ENCODE peak calls at places on chromosomes 1 and 21, in ten cellular contexts. One of them, this sample, is unnamed.

GRCh38 chr1:243982451-243983018 is 68.5 kb upstream of the ZBTB18 start:
- DNase-seq in HFFc6: no peak
- DNase-seq in Calu3: no peak
- DNase-seq in T-helper 22 cell: no peak
- DNase-seq in pancreas: no peak
- DNase-seq in AG20443: no peak
- DNase-seq in activated gamma-delta T cell treated with anti-CD3 and anti-CD28 coated beads, Interleukin-2, amount 50 U/mL, for 16 hours: no peak
- DNase-seq in T-helper 9 cell: no peak
- DNase-seq in NAMALWA: no peak
- DNase-seq in HEK293T: no peak
- DNase-seq in this sample: no peak

GRCh38 chr1:47587891-47588582 is 150.2 kb downstream of the FOXD2 start:
- DNase-seq in HFFc6: no peak
- DNase-seq in Calu3: no peak
- DNase-seq in T-helper 22 cell: no peak
- DNase-seq in pancreas: no peak
- DNase-seq in AG20443: no peak
- DNase-seq in activated gamma-delta T cell treated with anti-CD3 and anti-CD28 coated beads, Interleukin-2, amount 50 U/mL, for 16 hours: no peak
- DNase-seq in T-helper 9 cell: no peak
- DNase-seq in NAMALWA: no peak
- DNase-seq in HEK293T: peak; percentile 53
- DNase-seq in this sample: peak; percentile 45

GRCh38 chr21:26918318-26919065 is 48.4 kb downstream of the ADAMTS5 start:
- DNase-seq in HFFc6: peak; percentile 78
- DNase-seq in Calu3: no peak
- DNase-seq in T-helper 22 cell: no peak
- DNase-seq in pancreas: no peak
- DNase-seq in AG20443: peak; percentile 76
- DNase-seq in activated gamma-delta T cell treated with anti-CD3 and anti-CD28 coated beads, Interleukin-2, amount 50 U/mL, for 16 hours: no peak
- DNase-seq in T-helper 9 cell: no peak
- DNase-seq in NAMALWA: no peak
- DNase-seq in HEK293T: no peak
- DNase-seq in this sample: no peak

GRCh38 chr1:172499636-172500141 is 33.3 kb upstream of the SUCO start:
- DNase-seq in HFFc6: peak; percentile 10
- DNase-seq in Calu3: peak; percentile 60
- DNase-seq in T-helper 22 cell: no peak
- DNase-seq in pancreas: peak; percentile 64
- DNase-seq in AG20443: no peak
- DNase-seq in activated gamma-delta T cell treated with anti-CD3 and anti-CD28 coated beads, Interleukin-2, amount 50 U/mL, for 16 hours: no peak
- DNase-seq in T-helper 9 cell: no peak
- DNase-seq in NAMALWA: no peak
- DNase-seq in HEK293T: no peak
- DNase-seq in this sample: peak; percentile 79

GRCh38 chr1:17711577-17711910 is 43.6 kb upstream of the ACTL8 start:
- DNase-seq in HFFc6: no peak
- DNase-seq in Calu3: no peak
- DNase-seq in T-helper 22 cell: no peak
- DNase-seq in pancreas: no peak
- DNase-seq in AG20443: no peak
- DNase-seq in activated gamma-delta T cell treated with anti-CD3 and anti-CD28 coated beads, Interleukin-2, amount 50 U/mL, for 16 hours: no peak
- DNase-seq in T-helper 9 cell: no peak
- DNase-seq in NAMALWA: no peak
- DNase-seq in HEK293T: no peak
- DNase-seq in this sample: no peak

GRCh38 chr1:46642091-46642680 is 25.6 kb upstream of the MOB3C start:
- DNase-seq in HFFc6: no peak
- DNase-seq in Calu3: no peak
- DNase-seq in T-helper 22 cell: no peak
- DNase-seq in pancreas: no peak
- DNase-seq in AG20443: no peak
- DNase-seq in activated gamma-delta T cell treated with anti-CD3 and anti-CD28 coated beads, Interleukin-2, amount 50 U/mL, for 16 hours: no peak
- DNase-seq in T-helper 9 cell: no peak
- DNase-seq in NAMALWA: no peak
- DNase-seq in HEK293T: no peak
- DNase-seq in this sample: no peak

GRCh38 chr21:44432841-44433790 is 22.2 kb upstream of the LRRC3 start:
- DNase-seq in HFFc6: no peak
- DNase-seq in Calu3: no peak
- DNase-seq in T-helper 22 cell: no peak
- DNase-seq in pancreas: peak; percentile 8
- DNase-seq in AG20443: no peak
- DNase-seq in activated gamma-delta T cell treated with anti-CD3 and anti-CD28 coated beads, Interleukin-2, amount 50 U/mL, for 16 hours: no peak
- DNase-seq in T-helper 9 cell: no peak
- DNase-seq in NAMALWA: no peak
- DNase-seq in HEK293T: no peak
- DNase-seq in this sample: no peak

GRCh38 chr1:170664828-170665617 is 1.1 kb downstream of the PRRX1 start:
- DNase-seq in HFFc6: peak; percentile 47
- DNase-seq in Calu3: peak; percentile 66
- DNase-seq in T-helper 22 cell: no peak
- DNase-seq in pancreas: no peak
- DNase-seq in AG20443: peak; percentile 67
- DNase-seq in activated gamma-delta T cell treated with anti-CD3 and anti-CD28 coated beads, Interleukin-2, amount 50 U/mL, for 16 hours: no peak
- DNase-seq in T-helper 9 cell: no peak
- DNase-seq in NAMALWA: no peak
- DNase-seq in HEK293T: peak; percentile 34
- DNase-seq in this sample: peak; percentile 42

GRCh38 chr1:175591083-175591743 is 152.2 kb downstream of the TNR start:
- DNase-seq in HFFc6: no peak
- DNase-seq in Calu3: no peak
- DNase-seq in T-helper 22 cell: no peak
- DNase-seq in pancreas: no peak
- DNase-seq in AG20443: no peak
- DNase-seq in activated gamma-delta T cell treated with anti-CD3 and anti-CD28 coated beads, Interleukin-2, amount 50 U/mL, for 16 hours: no peak
- DNase-seq in T-helper 9 cell: no peak
- DNase-seq in NAMALWA: no peak
- DNase-seq in HEK293T: no peak
- DNase-seq in this sample: no peak

GRCh38 chr1:65174585-65174984 is 26.6 kb downstream of the AK4 start:
- DNase-seq in HFFc6: peak; percentile 83
- DNase-seq in Calu3: peak; percentile 70
- DNase-seq in T-helper 22 cell: no peak
- DNase-seq in pancreas: peak; percentile 35
- DNase-seq in AG20443: peak; percentile 91
- DNase-seq in activated gamma-delta T cell treated with anti-CD3 and anti-CD28 coated beads, Interleukin-2, amount 50 U/mL, for 16 hours: no peak
- DNase-seq in T-helper 9 cell: no peak
- DNase-seq in NAMALWA: no peak
- DNase-seq in HEK293T: no peak
- DNase-seq in this sample: peak; percentile 29

GRCh38 chr1:214658785-214659184 is 55.8 kb downstream of the CENPF start:
- DNase-seq in HFFc6: no peak
- DNase-seq in Calu3: peak; percentile 7
- DNase-seq in T-helper 22 cell: no peak
- DNase-seq in pancreas: no peak
- DNase-seq in AG20443: peak; percentile 45
- DNase-seq in activated gamma-delta T cell treated with anti-CD3 and anti-CD28 coated beads, Interleukin-2, amount 50 U/mL, for 16 hours: no peak
- DNase-seq in T-helper 9 cell: no peak
- DNase-seq in NAMALWA: no peak
- DNase-seq in HEK293T: peak; percentile 15
- DNase-seq in this sample: peak; percentile 26

This sample was measured in thyroid gland.